ENCODE peak calls at places on chromosomes 6 and 20, in four cellular contexts. B, R, J and P are unnamed samples.

GRCh38 chr6:168605964-168606363 is 165.0 kb downstream of the SMOC2 start:
- DNase-seq in R (no peak), J (no peak), B (no peak), P (no peak)

GRCh38 chr20:37651932-37652331 is 41.9 kb upstream of the CTNNBL1 start:
- DNase-seq in J (no peak), B (peak), R (peak), P (no peak)

GRCh38 chr6:80182291-80182690 is 75.8 kb downstream of the BCKDHB start:
- DNase-seq in R (no peak), J (peak), B (no peak), P (no peak)

GRCh38 chr6:53922571-53922981 is 127.8 kb downstream of the LRRC1 start:
- DNase-seq in J (no peak), R (no peak), B (no peak), P (no peak)

GRCh38 chr20:39109933-39110818 is 148.0 kb downstream of the DHX35 start:
- DNase-seq in R (no peak), B (no peak), J (no peak), P (no peak)

GRCh38 chr20:35954907-35955251 is 577 bp upstream of the SCAND1 start:
- DNase-seq in B (no peak), J (no peak), R (no peak), P (no peak)

GRCh38 chr6:11732036-11732545 is 46.5 kb downstream of the ADTRP start:
- DNase-seq in B (peak), R (peak), J (no peak), P (no peak)

GRCh38 chr6:22765015-22765414 is 195.6 kb downstream of the HDGFL1 start:
- DNase-seq in R (no peak), B (no peak), J (no peak), P (no peak)

GRCh38 chr20:34604980-34605788 is 46.7 kb downstream of the MAP1LC3A start:
- DNase-seq in B (no peak), R (no peak), J (peak), P (no peak)

GRCh38 chr6:74073896-74074295 is 377.9 kb downstream of the CD109 start:
- DNase-seq in B (no peak), J (no peak), R (no peak), P (no peak)

GRCh38 chr6:101403566-101403965 is 10.1 kb downstream of the GRIK2 start:
- DNase-seq in J (no peak), R (no peak), B (no peak), P (no peak)

GRCh38 chr20:25071722-25072121 is 10.2 kb downstream of the VSX1 start:
- DNase-seq in R (no peak), J (no peak), B (peak), P (no peak)

GRCh38 chr6:132961122-132961521 is 146.8 kb downstream of the RPS12 start:
- DNase-seq in R (no peak), B (no peak), J (peak), P (peak)

GRCh38 chr6:39451831-39452230 is 129.3 kb upstream of the KCNK16 start:
- DNase-seq in J (no peak), B (no peak), R (no peak), P (no peak)

GRCh38 chr20:58697201-58697866 is 4.7 kb downstream of the NPEPL1 start:
- DNase-seq in R (no peak), B (peak), J (no peak), P (no peak)

GRCh38 chr6:15997751-15998388 is 131.0 kb upstream of the MYLIP start:
- DNase-seq in B (no peak), R (no peak), J (no peak), P (no peak)

GRCh38 chr6:33416386-33417126 is 1.4 kb downstream of the CUTA start:
- DNase-seq in J (no peak), R (no peak), B (no peak), P (no peak)

GRCh38 chr20:59526242-59527225 is 77.8 kb upstream of the PHACTR3 start:
- DNase-seq in R (no peak), J (no peak), B (no peak), P (no peak)

GRCh38 chr6:34953084-34954025 is 64.3 kb downstream of the ANKS1A start:
- DNase-seq in B (no peak), J (no peak), R (no peak), P (no peak)

GRCh38 chr20:42572320-42573016 is 617.2 kb downstream of the PTPRT start:
- DNase-seq in B (no peak), J (no peak), R (no peak), P (no peak)

GRCh38 chr6:147142684-147143245 is 61.5 kb upstream of the STXBP5 start:
- DNase-seq in R (no peak), B (no peak), J (no peak), P (no peak)
- TF ChIP-seq CTCF in R (no peak), B (no peak), J (no peak), P (no peak)

DNA sequence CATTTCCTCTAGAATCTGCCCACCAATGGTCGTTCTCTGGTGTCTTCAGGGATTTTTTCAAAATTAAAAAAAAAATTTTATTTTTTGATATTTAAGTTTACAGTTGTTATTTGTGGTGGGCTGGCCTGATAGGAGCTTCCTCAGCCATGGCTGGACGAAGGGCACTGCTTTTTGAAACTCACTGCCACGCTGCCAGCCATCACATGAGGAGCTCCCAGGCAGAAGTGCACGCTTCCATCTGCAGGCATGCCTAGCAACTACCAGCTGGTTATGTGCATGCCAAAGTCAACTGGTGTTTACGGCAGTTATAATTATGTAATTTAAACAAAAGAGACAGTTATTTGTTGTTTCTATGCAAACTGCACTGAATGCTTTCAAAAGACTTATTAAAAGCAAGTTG is 105.1 kb downstream of the IRF4 start:
- DNase-seq in R (no peak), J (no peak), B (no peak), P (no peak)
- TF ChIP-seq CTCF in R (no peak), J (no peak), B (no peak), P (no peak)

DNA sequence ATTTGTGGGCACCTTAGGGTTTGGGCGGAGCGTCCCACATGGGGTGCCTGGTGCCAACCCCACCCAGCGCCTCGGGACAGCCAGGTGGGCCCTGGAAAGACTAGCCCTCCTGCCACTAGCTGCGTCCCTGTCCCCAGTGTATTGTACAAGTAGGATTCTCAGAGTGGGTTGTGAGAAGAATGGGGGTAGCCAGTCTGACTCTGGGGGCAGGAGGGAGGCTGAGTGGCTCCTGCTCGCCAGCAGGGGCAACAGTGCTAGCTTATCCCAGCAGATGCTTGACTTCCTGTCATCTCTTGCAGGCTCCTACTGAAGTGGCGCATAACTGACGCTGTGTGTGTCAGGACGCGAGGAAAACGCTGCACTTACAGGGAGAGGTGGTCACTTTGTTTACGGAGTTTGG is 9.3 kb downstream of the PSMA7 start:
- DNase-seq in J (no peak), B (no peak), R (no peak), P (no peak)
- TF ChIP-seq CTCF in J (peak), B (no peak), R (no peak), P (peak)

GRCh38 chr6:130365166-130366010 is 429 bp upstream of the TMEM200A start:
- DNase-seq in J (peak), R (peak), B (peak), P (no peak)
- TF ChIP-seq CTCF in J (peak), R (peak), B (peak), P (peak)

GRCh38 chr6:156875062-156875461 is 97.9 kb downstream of the ARID1B start:
- DNase-seq in R (no peak), B (no peak), J (no peak), P (no peak)

GRCh38 chr6:156877126-156877863 is 100.1 kb downstream of the ARID1B start:
- DNase-seq in J (no peak), B (no peak), R (no peak), P (no peak)

GRCh38 chr6:156878688-156879087 is 101.5 kb downstream of the ARID1B start:
- DNase-seq in R (no peak), J (no peak), B (no peak), P (no peak)

GRCh38 chr6:156873654-156874380 is 96.6 kb downstream of the ARID1B start:
- DNase-seq in J (no peak), B (no peak), R (no peak), P (no peak)

DNA sequence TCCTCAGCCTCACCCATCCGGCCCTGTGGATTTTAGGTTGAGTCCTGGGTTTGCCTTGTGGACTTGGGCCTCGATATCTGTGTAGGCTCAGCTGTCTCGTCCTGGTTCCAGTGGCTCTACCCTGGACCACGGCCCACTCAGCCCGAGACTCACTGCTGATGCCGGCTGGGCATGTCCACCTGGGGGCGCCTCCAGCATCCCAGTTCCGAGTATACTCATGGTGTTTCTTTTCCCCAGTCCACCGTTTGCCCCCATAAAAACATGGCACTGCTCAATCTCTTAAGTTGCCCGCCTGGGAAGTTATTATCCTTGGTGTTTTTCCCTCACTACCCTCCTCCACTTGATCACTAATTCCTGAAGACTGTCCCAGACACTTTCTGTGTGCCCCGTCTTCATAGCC is 99.1 kb downstream of the ARID1B start:
- DNase-seq in B (no peak), R (no peak), J (no peak), P (no peak)
- TF ChIP-seq CTCF in B (peak), R (peak), J (peak), P (peak)